ENCODE peak calls at places on chromosomes 7 and 10, in four cellular contexts. One of them, this sample, is unnamed.

GRCh38 chr7:111855161-111855841 is 293.0 kb upstream of the IMMP2L start:
- DNase-seq in K562: peak
- DNase-seq in upper lobe of left lung: peak
- DNase-seq in stomach: peak
- DNase-seq in this sample: no peak

GRCh38 chr10:70729763-70730357 is 55.3 kb downstream of the TBATA start:
- DNase-seq in K562: no peak
- DNase-seq in upper lobe of left lung: no peak
- DNase-seq in stomach: no peak
- DNase-seq in this sample: no peak

GRCh38 chr10:56346845-56347415 is 14.1 kb downstream of the ZWINT start:
- DNase-seq in K562: no peak
- DNase-seq in upper lobe of left lung: no peak
- DNase-seq in stomach: no peak
- DNase-seq in this sample: no peak

GRCh38 chr7:2953588-2954407 is 89.9 kb downstream of the CARD11 start:
- DNase-seq in K562: no peak
- DNase-seq in upper lobe of left lung: peak
- DNase-seq in stomach: no peak
- DNase-seq in this sample: no peak

GRCh38 chr7:47539398-47540052 is 42.4 kb downstream of the TNS3 start:
- DNase-seq in K562: no peak
- DNase-seq in upper lobe of left lung: no peak
- DNase-seq in stomach: no peak
- DNase-seq in this sample: no peak

GRCh38 chr10:75231672-75232581 is 3.8 kb downstream of the COMTD1 start:
- DNase-seq in K562: no peak
- DNase-seq in upper lobe of left lung: no peak
- DNase-seq in stomach: no peak
- DNase-seq in this sample: peak

GRCh38 chr7:135335628-135336139 is 102.0 kb downstream of the STRA8 start:
- DNase-seq in K562: peak
- DNase-seq in upper lobe of left lung: peak
- DNase-seq in stomach: peak
- DNase-seq in this sample: no peak

GRCh38 chr7:104045183-104045582 is 55.7 kb upstream of the RELN start:
- DNase-seq in K562: no peak
- DNase-seq in upper lobe of left lung: no peak
- DNase-seq in stomach: no peak
- DNase-seq in this sample: no peak

GRCh38 chr10:45076847-45077246 is 76.1 kb downstream of the ZNF22 start:
- DNase-seq in K562: no peak
- DNase-seq in upper lobe of left lung: no peak
- DNase-seq in stomach: no peak
- DNase-seq in this sample: no peak

GRCh38 chr7:50648570-50649169 is 83.5 kb upstream of the DDC start:
- DNase-seq in K562: no peak
- DNase-seq in upper lobe of left lung: no peak
- DNase-seq in stomach: peak
- DNase-seq in this sample: no peak

GRCh38 chr10:110524864-110525242 is 27.1 kb downstream of the DUSP5 start:
- DNase-seq in K562: no peak
- DNase-seq in upper lobe of left lung: no peak
- DNase-seq in stomach: no peak
- DNase-seq in this sample: no peak

GRCh38 chr10:77625379-77625778 is 12.2 kb downstream of the KCNMA1 start:
- DNase-seq in K562: no peak
- DNase-seq in upper lobe of left lung: no peak
- DNase-seq in stomach: no peak
- DNase-seq in this sample: no peak

GRCh38 chr7:26398436-26399308 is 107.0 kb downstream of the SNX10 start:
- DNase-seq in K562: peak
- DNase-seq in upper lobe of left lung: peak
- DNase-seq in stomach: peak
- DNase-seq in this sample: peak

GRCh38 chr10:97215619-97216018 is 29.9 kb upstream of the SLIT1 start:
- DNase-seq in K562: no peak
- DNase-seq in upper lobe of left lung: no peak
- DNase-seq in stomach: no peak
- DNase-seq in this sample: no peak

GRCh38 chr7:90772410-90772809 is 176.3 kb downstream of the CDK14 start:
- DNase-seq in K562: no peak
- DNase-seq in upper lobe of left lung: no peak
- DNase-seq in stomach: no peak
- DNase-seq in this sample: no peak

GRCh38 chr10:84574101-84574500 is 245.7 kb downstream of the CCSER2 start:
- DNase-seq in K562: no peak
- DNase-seq in upper lobe of left lung: no peak
- DNase-seq in stomach: no peak
- DNase-seq in this sample: no peak

GRCh38 chr10:43793714-43794113 is 145.0 kb upstream of the ZNF32 start:
- DNase-seq in K562: no peak
- DNase-seq in upper lobe of left lung: no peak
- DNase-seq in stomach: no peak
- DNase-seq in this sample: no peak

GRCh38 chr7:98086231-98086855 is 20.3 kb upstream of the LMTK2 start:
- DNase-seq in K562: no peak
- DNase-seq in upper lobe of left lung: no peak
- DNase-seq in stomach: peak
- DNase-seq in this sample: peak

GRCh38 chr7:157434701-157435100 is 97.9 kb downstream of the DNAJB6 start:
- DNase-seq in K562: no peak
- DNase-seq in upper lobe of left lung: peak
- DNase-seq in stomach: peak
- DNase-seq in this sample: no peak

GRCh38 chr10:6607778-6608177 is 27.7 kb upstream of the PRKCQ start:
- DNase-seq in K562: no peak
- DNase-seq in upper lobe of left lung: no peak
- DNase-seq in stomach: no peak
- DNase-seq in this sample: no peak

GRCh38 chr7:47045592-47045991 is 536.3 kb downstream of the TNS3 start:
- DNase-seq in K562: no peak
- DNase-seq in upper lobe of left lung: no peak
- DNase-seq in stomach: no peak
- DNase-seq in this sample: no peak

GRCh38 chr7:30844916-30845315 is 66.7 kb upstream of the AQP1 start:
- DNase-seq in K562: no peak
- DNase-seq in upper lobe of left lung: no peak
- DNase-seq in stomach: no peak
- DNase-seq in this sample: no peak

GRCh38 chr10:129880191-129880590 is 83.9 kb downstream of the EBF3 start:
- DNase-seq in K562: no peak
- DNase-seq in upper lobe of left lung: no peak
- DNase-seq in stomach: no peak
- DNase-seq in this sample: no peak

GRCh38 chr7:53768191-53768590 is 732.8 kb downstream of the POM121L12 start:
- DNase-seq in K562: no peak
- DNase-seq in upper lobe of left lung: no peak
- DNase-seq in stomach: no peak
- DNase-seq in this sample: no peak

GRCh38 chr10:53619678-53620077 is 847.1 kb upstream of the MBL2 start:
- DNase-seq in K562: no peak
- DNase-seq in upper lobe of left lung: no peak
- DNase-seq in stomach: no peak
- DNase-seq in this sample: no peak

GRCh38 chr10:125886914-125887512 is 5.9 kb upstream of the DHX32 start:
- DNase-seq in K562: no peak
- DNase-seq in upper lobe of left lung: no peak
- DNase-seq in stomach: no peak
- DNase-seq in this sample: no peak

GRCh38 chr10:71845410-71846406 is 5.3 kb downstream of the PSAP start:
- DNase-seq in K562: no peak
- DNase-seq in upper lobe of left lung: no peak
- DNase-seq in stomach: no peak
- DNase-seq in this sample: peak
- H3K4me3 ChIP-seq in K562: no peak
- H3K4me3 ChIP-seq in upper lobe of left lung: no peak
- H3K4me3 ChIP-seq in stomach: no peak
- H3K4me3 ChIP-seq in this sample: no peak

GRCh38 chr7:42924223-42924877 is 7.6 kb downstream of the PSMA2 start:
- DNase-seq in K562: no peak
- DNase-seq in upper lobe of left lung: no peak
- DNase-seq in stomach: no peak
- DNase-seq in this sample: no peak
- TF ChIP-seq POLR2AphosphoS5 in K562: no peak
- TF ChIP-seq POLR2AphosphoS5 in upper lobe of left lung: no peak
- TF ChIP-seq POLR2AphosphoS5 in stomach: no peak
- TF ChIP-seq POLR2AphosphoS5 in this sample: no peak

DNA sequence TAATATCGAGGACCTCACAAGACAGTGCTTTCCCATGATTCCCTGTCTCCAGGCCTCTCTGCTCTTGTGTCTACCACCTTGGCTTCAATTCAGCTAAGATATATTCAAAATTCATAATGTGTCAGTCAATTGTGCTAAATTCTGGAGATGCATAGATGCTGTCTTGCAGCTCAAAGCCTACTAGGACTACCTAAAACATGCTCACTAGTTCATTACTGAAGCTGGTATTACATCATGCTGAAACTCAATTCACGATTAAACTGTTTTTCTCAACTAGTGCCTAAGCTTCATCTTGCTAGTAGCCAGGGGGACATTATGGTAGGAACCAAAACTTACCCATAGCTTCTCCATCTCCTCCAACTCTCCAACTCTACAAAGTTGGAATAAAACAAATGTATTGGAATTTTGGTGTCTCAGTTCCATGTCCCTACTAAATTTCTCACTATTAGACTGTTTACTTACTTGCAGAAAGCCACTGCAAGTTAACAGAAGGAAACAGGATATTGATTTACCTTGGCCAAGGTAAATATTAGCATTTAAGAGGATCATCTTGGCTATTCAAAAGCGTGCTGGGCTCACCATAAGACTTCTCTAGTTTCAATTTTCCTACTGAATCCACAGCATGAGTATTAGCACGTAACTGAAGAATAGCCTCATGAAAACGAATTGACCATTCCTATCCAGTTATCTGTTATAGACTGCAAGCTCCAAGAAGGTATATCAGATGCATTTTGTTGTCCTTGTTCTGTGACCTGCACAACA is 53.6 kb downstream of the CREB3L2 start:
- DNase-seq in K562: no peak
- DNase-seq in upper lobe of left lung: no peak
- DNase-seq in stomach: no peak
- DNase-seq in this sample: no peak
- TF ChIP-seq EP300 in K562: no peak
- TF ChIP-seq EP300 in upper lobe of left lung: no peak
- TF ChIP-seq EP300 in stomach: no peak
- TF ChIP-seq EP300 in this sample: no peak

DNA sequence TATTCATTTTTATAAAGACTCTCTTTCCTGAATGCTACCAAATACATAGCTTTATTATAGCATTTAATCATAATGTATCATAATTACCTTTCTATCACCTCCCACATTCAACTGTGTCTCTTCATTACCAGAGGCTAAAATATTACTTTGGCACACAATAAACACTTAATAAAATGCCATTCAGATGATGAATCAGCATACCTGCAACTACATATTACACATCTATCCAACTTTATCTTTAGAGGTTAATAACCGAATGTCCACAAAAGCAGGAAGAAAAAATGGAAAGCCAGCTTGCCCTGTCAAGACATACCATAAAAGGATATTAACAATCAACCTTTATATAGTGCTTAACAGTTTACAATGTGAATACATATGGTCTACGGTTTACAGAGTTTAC is 12.8 kb downstream of the CACUL1 start:
- DNase-seq in K562: no peak
- DNase-seq in upper lobe of left lung: no peak
- DNase-seq in stomach: no peak
- DNase-seq in this sample: no peak
- H3K4me3 ChIP-seq in K562: no peak
- H3K4me3 ChIP-seq in upper lobe of left lung: no peak
- H3K4me3 ChIP-seq in stomach: no peak
- H3K4me3 ChIP-seq in this sample: no peak